ENCODE peak calls at places on chromosomes 2 and 18, in four cellular contexts. K is NB4, V is left lung, A is kidney. J is an unnamed sample.

GRCh38 chr2:169716938-169717690 is 16.5 kb upstream of the KLHL23 start:
- DNase-seq in V (no peak), K (no peak), A (no peak), J (no peak)

GRCh38 chr2:213007290-213007838 is 144.0 kb downstream of the IKZF2 start:
- DNase-seq in V (no peak), K (no peak), A (no peak), J (no peak)

GRCh38 chr2:119371111-119371510 is 4.3 kb downstream of the DBI start:
- DNase-seq in A (no peak), K (no peak), V (no peak), J (no peak)

GRCh38 chr2:3745901-3746300 is 42.5 kb downstream of the DCDC2C start:
- DNase-seq in A (no peak), K (no peak), V (no peak), J (no peak)

GRCh38 chr2:105143467-105144127 is 97.9 kb upstream of the GPR45 start:
- DNase-seq in V (peak), A (peak), K (no peak), J (no peak)

GRCh38 chr2:100783986-100784385 is 36.0 kb upstream of the NPAS2 start:
- DNase-seq in K (no peak), A (no peak), V (no peak), J (no peak)

GRCh38 chr2:42328923-42329322 is 32.1 kb downstream of the COX7A2L start:
- DNase-seq in V (no peak), A (no peak), K (no peak), J (no peak)

GRCh38 chr2:163884416-163884815 is 148.6 kb upstream of the FIGN start:
- DNase-seq in V (no peak), A (no peak), K (peak), J (peak)

GRCh38 chr2:46306320-46306719 is 9.1 kb downstream of the EPAS1 start:
- DNase-seq in K (no peak), A (no peak), V (no peak), J (no peak)

GRCh38 chr18:46096651-46097300 is 1.3 kb downstream of the ATP5F1A start:
- DNase-seq in K (peak), V (no peak), A (no peak), J (no peak)

GRCh38 chr2:30446602-30447148 is 371 bp upstream of the LCLAT1 start:
- DNase-seq in V (no peak), K (peak), A (no peak), J (no peak)

GRCh38 chr2:111161971-111162370 is 41.3 kb downstream of the BCL2L11 start:
- DNase-seq in K (no peak), A (no peak), V (no peak), J (peak)

GRCh38 chr2:205936446-205936845 is 149.5 kb downstream of the INO80D start:
- DNase-seq in K (no peak), V (no peak), A (no peak), J (no peak)

GRCh38 chr2:12502759-12503158 is 214.0 kb upstream of the TRIB2 start:
- DNase-seq in A (no peak), K (peak), V (no peak), J (no peak)

GRCh38 chr2:190343500-190344274 is at the start of gene INPP1:
- DNase-seq in V (peak), A (peak), K (peak), J (peak)

GRCh38 chr2:226466589-226466988 is 333.0 kb downstream of the IRS1 start:
- DNase-seq in A (no peak), V (no peak), K (no peak), J (no peak)

GRCh38 chr2:188984126-188984525 is 10.0 kb downstream of the COL3A1 start:
- DNase-seq in K (no peak), V (no peak), A (no peak), J (no peak)
- H3K4me3 ChIP-seq in K (no peak), V (no peak), A (no peak), J (no peak)

DNA sequence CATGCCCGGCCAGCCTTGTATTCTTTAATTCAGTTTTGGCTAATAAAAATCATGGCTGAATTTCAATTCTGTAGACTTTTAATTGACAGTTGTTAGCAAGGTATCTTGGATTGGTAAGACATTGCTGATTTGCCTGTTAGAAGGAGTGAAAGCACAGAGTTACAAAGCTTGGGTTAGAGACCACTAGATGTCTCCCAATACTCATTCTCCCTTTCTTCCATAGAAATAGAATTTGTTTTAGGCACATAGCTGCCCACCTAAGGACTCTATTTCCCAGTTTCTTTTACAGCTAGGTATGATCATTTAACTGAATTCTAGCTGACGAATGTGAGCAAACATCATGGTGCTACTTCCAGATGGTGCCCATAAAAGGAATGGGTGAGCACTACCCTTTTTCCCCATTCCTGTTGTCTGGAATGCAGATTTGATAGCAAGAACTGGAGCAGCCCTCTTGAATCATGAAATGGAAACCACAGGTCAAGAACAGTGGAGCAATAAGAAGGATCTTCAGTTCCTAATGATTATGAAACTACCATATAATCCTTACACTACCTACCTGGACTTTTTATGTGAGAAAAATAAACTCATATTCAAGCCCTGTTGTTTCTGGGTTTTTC is 17.5 kb downstream of the PECR start:
- DNase-seq in A (no peak), K (peak), V (no peak), J (no peak)
- H3K4me3 ChIP-seq in A (no peak), K (no peak), V (no peak), J (no peak)

DNA sequence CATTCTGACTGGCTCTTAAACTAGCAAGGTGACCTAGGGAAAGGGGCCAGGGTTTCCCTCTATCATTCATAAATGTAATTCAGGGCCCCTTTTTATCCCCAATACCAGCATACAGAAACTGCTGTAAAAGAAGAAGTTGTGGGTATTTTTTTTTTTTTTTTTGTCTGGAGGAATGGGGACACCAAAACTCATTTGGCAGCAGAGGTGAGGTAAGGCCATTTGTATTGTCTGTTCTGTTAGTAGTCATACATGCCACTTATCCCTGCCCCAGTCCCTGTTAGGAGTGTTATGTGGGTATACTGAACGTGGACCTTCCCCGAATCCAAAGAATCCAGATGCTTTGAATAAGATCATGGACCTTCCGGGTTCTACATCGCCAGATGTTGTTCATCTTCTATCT is 1.7 kb downstream of the SEPTIN2 start:
- DNase-seq in K (peak), A (no peak), V (no peak), J (no peak)
- H3K4me3 ChIP-seq in K (peak), A (peak), V (peak), J (no peak)

GRCh38 chr2:127893033-127893432 is 7.3 kb upstream of the AMMECR1L start:
- DNase-seq in V (no peak), K (no peak), A (no peak), J (no peak)
- H3K4me3 ChIP-seq in V (no peak), K (no peak), A (no peak), J (no peak)

DNA sequence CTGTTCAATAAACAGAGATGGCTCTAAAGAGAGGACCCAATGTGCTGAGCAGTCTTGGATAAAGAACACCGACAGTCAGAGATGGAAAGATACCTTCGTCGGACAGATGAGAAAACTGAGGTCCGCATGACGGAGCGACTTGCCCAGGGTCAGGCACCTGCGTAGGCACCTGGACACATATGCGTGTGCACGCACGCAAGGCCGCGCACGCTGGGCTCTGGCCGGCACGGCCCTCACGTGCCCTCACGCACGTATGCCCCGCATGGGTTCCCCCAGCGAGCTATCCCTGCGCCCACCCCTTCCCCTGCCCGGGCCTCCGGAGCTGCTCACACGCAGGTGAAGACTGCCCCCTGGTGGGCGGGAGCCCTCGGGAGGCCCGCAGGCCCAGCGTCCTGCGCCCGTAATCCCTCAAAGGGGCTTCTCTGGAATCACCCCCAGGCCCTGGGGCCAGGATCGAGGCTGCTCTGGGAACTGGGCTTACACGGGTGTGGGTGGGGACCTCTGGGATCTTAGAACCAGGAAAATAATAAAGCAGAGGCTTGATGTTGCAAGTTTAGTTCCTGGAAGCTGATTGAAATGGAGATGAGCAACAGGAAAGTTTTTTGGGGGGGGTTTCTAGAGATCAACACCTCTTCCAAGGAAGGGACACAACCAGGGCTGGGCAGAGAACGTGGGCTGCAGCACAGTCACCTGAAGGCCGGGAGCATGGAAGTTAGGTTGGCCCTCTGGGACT is 246.3 kb downstream of the TNS1 start:
- DNase-seq in A (peak), V (peak), K (peak), J (peak)
- H3K4me3 ChIP-seq in A (peak), V (no peak), K (no peak), J (no peak)